ENCODE peak calls at places on chromosomes 3 and 15, in ten cellular contexts. V is EH; K is iris pigment epithelial cell; A is cardiac muscle cell; M is GM12892; Y is activated naive CD8-positive, alpha-beta T cell treated with anti-CD3 and anti-CD28 coated beads, Interleukin-2, amount 50 U/mL, for 24 hours; C is psoas muscle; F is CMK; L is Panc1; Z is GM12865. Q is an unnamed sample.

GRCh38 chr3:69775751-69776150 is 36.5 kb downstream of the MITF start:
- DNase-seq in L (no peak), Z (no peak), F (no peak), Y (no peak), C (no peak), M (no peak), K (no peak), V (no peak), A (no peak), Q (no peak)

GRCh38 chr15:73753250-73754130 is at the start of gene INSYN1:
- DNase-seq in L (no peak), F (no peak), Y (no peak), A (peak; percentile 75), K (peak; percentile 35), M (no peak), V (peak; percentile 49), Z (no peak), C (peak; percentile 54), Q (no peak)

GRCh38 chr15:63256433-63256884 is 20.9 kb upstream of the APH1B start:
- DNase-seq in L (no peak), Y (no peak), K (peak; percentile 90), A (no peak), C (no peak), F (no peak), Z (no peak), M (no peak), V (peak; percentile 89), Q (no peak)

GRCh38 chr3:122406198-122406597 is 9.7 kb downstream of the WDR5B start:
- DNase-seq in L (no peak), Z (peak; percentile 9), C (no peak), A (no peak), V (no peak), M (no peak), K (no peak), F (no peak), Y (peak; percentile 13), Q (no peak)

GRCh38 chr3:70816346-70816745 is 503.9 kb upstream of the MDFIC2 start:
- DNase-seq in L (no peak), Y (no peak), F (no peak), A (no peak), M (no peak), K (no peak), V (no peak), C (no peak), Z (no peak), Q (no peak)

GRCh38 chr3:193736616-193737015 is 143.6 kb downstream of the OPA1 start:
- DNase-seq in F (no peak), A (no peak), Z (no peak), K (no peak), C (no peak), M (no peak), V (no peak), Y (no peak), L (no peak), Q (no peak)

GRCh38 chr15:52124270-52124878 is 11.8 kb upstream of the BCL2L10 start:
- DNase-seq in F (no peak), C (no peak), Z (peak; percentile 56), M (no peak), Y (no peak), L (peak; percentile 60), A (no peak), V (peak; percentile 71), K (peak; percentile 88), Q (no peak)

GRCh38 chr15:90869601-90870353 is 1.4 kb downstream of the FURIN start:
- DNase-seq in L (no peak), F (peak; percentile 94), V (peak; percentile 88), M (no peak), C (peak; percentile 77), Z (peak; percentile 35), Y (peak; percentile 72), K (peak; percentile 87), A (peak; percentile 85), Q (peak; percentile 80)

GRCh38 chr15:72306211-72306785 is 13.7 kb downstream of the CELF6 start:
- DNase-seq in F (no peak), C (no peak), V (peak; percentile 62), Y (no peak), K (peak; percentile 66), Z (peak; percentile 58), A (no peak), L (no peak), M (no peak), Q (no peak)

GRCh38 chr15:100862162-100862561 is 17.5 kb upstream of the ALDH1A3 start:
- DNase-seq in V (no peak), M (no peak), L (no peak), Y (no peak), Z (no peak), C (no peak), F (no peak), K (no peak), A (no peak), Q (no peak)

GRCh38 chr15:80999623-81000036 is 1.1 kb upstream of the TLNRD1 start:
- DNase-seq in K (no peak), V (no peak), A (no peak), M (peak; percentile 48), C (no peak), F (no peak), Y (peak; percentile 69), Z (peak; percentile 84), L (no peak), Q (peak; percentile 42)

GRCh38 chr3:124664804-124665203 is 65.4 kb upstream of the UMPS start:
- DNase-seq in V (no peak), A (no peak), K (no peak), L (no peak), Z (no peak), Y (no peak), C (no peak), M (no peak), F (no peak), Q (no peak)

GRCh38 chr15:67190326-67190725 is 64.1 kb downstream of the AAGAB start:
- DNase-seq in Z (no peak), M (no peak), Y (no peak), L (no peak), A (no peak), V (no peak), K (peak; percentile 4), F (no peak), C (no peak), Q (no peak)

GRCh38 chr15:77580991-77581682 is 51.6 kb downstream of the LINGO1 start:
- DNase-seq in M (no peak), Y (no peak), K (no peak), A (no peak), V (no peak), C (no peak), L (no peak), Z (no peak), F (no peak), Q (no peak)

GRCh38 chr3:40494698-40495097 is 11.1 kb upstream of the ZNF620 start:
- DNase-seq in Z (no peak), L (no peak), F (no peak), K (no peak), C (no peak), M (no peak), V (no peak), Y (no peak), A (no peak), Q (no peak)

GRCh38 chr3:155908086-155908485 is 37.6 kb downstream of the GMPS start:
- DNase-seq in K (no peak), V (no peak), M (no peak), L (no peak), C (no peak), Z (no peak), Y (no peak), F (no peak), A (no peak), Q (no peak)

GRCh38 chr3:72461787-72462186 is 386.5 kb downstream of the SHQ1 start:
- DNase-seq in L (no peak), V (no peak), C (peak; percentile 39), M (no peak), K (no peak), F (no peak), Z (no peak), Y (no peak), A (no peak), Q (no peak)

GRCh38 chr3:50587806-50588758 is 18.8 kb downstream of the HEMK1 start:
- DNase-seq in Z (peak; percentile 60), K (no peak), Y (peak; percentile 89), L (no peak), F (no peak), C (no peak), V (no peak), M (peak; percentile 61), A (no peak), Q (no peak)

GRCh38 chr3:11517601-11518000 is 126.1 kb downstream of the VGLL4 start:
- DNase-seq in Y (no peak), C (no peak), Z (no peak), F (no peak), V (no peak), M (no peak), A (no peak), L (no peak), K (no peak), Q (no peak)

GRCh38 chr3:179811321-179812095 is 158.7 kb downstream of the USP13 start:
- DNase-seq in C (no peak), Z (peak; percentile 78), M (peak; percentile 13), A (peak; percentile 70), F (no peak), K (peak; percentile 90), Y (peak; percentile 4), L (peak; percentile 60), V (peak; percentile 83), Q (peak; percentile 28)

GRCh38 chr3:30082652-30083051 is 523.7 kb upstream of the TGFBR2 start:
- DNase-seq in C (no peak), L (no peak), Z (no peak), F (no peak), M (no peak), K (no peak), A (no peak), V (no peak), Y (no peak), Q (no peak)

GRCh38 chr15:73927003-73927475 is 777 bp downstream of the LOXL1 start:
- DNase-seq in A (peak; percentile 74), L (no peak), K (peak; percentile 44), F (no peak), C (peak; percentile 60), M (no peak), V (peak; percentile 60), Z (no peak), Y (peak; percentile 33), Q (no peak)

GRCh38 chr3:182738583-182739514 is 54.5 kb upstream of the ATP11B start:
- DNase-seq in A (no peak), M (no peak), V (no peak), C (no peak), K (peak; percentile 11), Z (no peak), L (no peak), F (no peak), Y (no peak), Q (no peak)

Q was measured in GF-D8.